ENCODE peak calls at places on chromosomes 5 and 9, in six cellular contexts. V is IMR-90, T is neuronal stem cell, A is trophoblast cell, X is mesenchymal stem cell, I is H1. M is an unnamed sample.

GRCh38 chr5:78065663-78066062 is 228.8 kb downstream of the AP3B1 start:
- DNase-seq in X (no peak), I (peak), A (peak), V (no peak), T (no peak), M (peak)

GRCh38 chr9:127222388-127223095 is 42.0 kb upstream of the GARNL3 start:
- DNase-seq in V (no peak), I (no peak), X (no peak), A (no peak), T (no peak), M (no peak)

GRCh38 chr9:115590016-115590415 is 472.1 kb upstream of the TNC start:
- DNase-seq in I (no peak), T (no peak), A (no peak), V (peak), X (peak), M (no peak)

GRCh38 chr9:101428909-101429308 is 6.7 kb downstream of the ALDOB start:
- DNase-seq in T (no peak), X (no peak), I (no peak), V (no peak), A (no peak), M (no peak)

GRCh38 chr5:32100230-32100629 is 73.9 kb downstream of the GOLPH3 start:
- DNase-seq in X (peak), A (no peak), T (no peak), I (peak), V (no peak), M (peak)

GRCh38 chr5:85921590-85921989 is 696.2 kb upstream of the COX7C start:
- DNase-seq in I (no peak), T (no peak), A (no peak), X (no peak), V (no peak), M (peak)

GRCh38 chr9:16870606-16871357 is at the start of gene BNC2:
- DNase-seq in T (peak), A (peak), I (peak), V (peak), X (peak), M (peak)

GRCh38 chr9:29285818-29286217 is 1712.5 kb upstream of the C9orf72 start:
- DNase-seq in V (no peak), A (no peak), T (no peak), I (no peak), X (no peak), M (peak)

GRCh38 chr5:40834391-40834848 is 602 bp downstream of the RPL37 start:
- DNase-seq in V (peak), A (peak), X (peak), T (no peak), I (no peak), M (peak)

GRCh38 chr5:107474724-107475489 is 195.8 kb downstream of the EFNA5 start:
- DNase-seq in I (no peak), V (peak), A (peak), X (peak), T (no peak), M (peak)

GRCh38 chr5:172114875-172115422 is 73.1 kb downstream of the STK10 start:
- DNase-seq in X (no peak), T (no peak), I (no peak), A (peak), V (no peak), M (no peak)

GRCh38 chr5:78550891-78551290 is 97.7 kb downstream of the LHFPL2 start:
- DNase-seq in I (no peak), X (peak), T (no peak), A (no peak), V (peak), M (no peak)

GRCh38 chr5:115586525-115587146 is 15.6 kb downstream of the TICAM2 start:
- DNase-seq in X (peak), V (peak), I (no peak), A (peak), T (no peak), M (no peak)

GRCh38 chr5:113250341-113250953 is 184.3 kb downstream of the TSSK1B start:
- DNase-seq in X (peak), V (peak), I (no peak), A (no peak), T (no peak), M (no peak)

GRCh38 chr9:93697352-93698139 is 121.2 kb downstream of the PHF2 start:
- DNase-seq in V (no peak), I (no peak), A (no peak), X (no peak), T (no peak), M (no peak)

GRCh38 chr5:175288048-175288621 is 155.8 kb downstream of the DRD1 start:
- DNase-seq in V (peak), X (no peak), I (no peak), T (no peak), A (peak), M (peak)

GRCh38 chr9:101711330-101711941 is 27.0 kb downstream of the GRIN3A start:
- DNase-seq in A (peak), V (no peak), X (no peak), I (peak), T (no peak), M (peak)

GRCh38 chr5:27908341-27908740 is 870.0 kb upstream of the CDH9 start:
- DNase-seq in A (peak), I (no peak), T (no peak), V (no peak), X (no peak), M (peak)

GRCh38 chr5:179927834-179928233 is 20.1 kb upstream of the TBC1D9B start:
- DNase-seq in X (no peak), I (peak), A (peak), V (no peak), T (no peak), M (no peak)

GRCh38 chr9:129176786-129177442 is 1.1 kb downstream of the IER5L start:
- DNase-seq in A (peak), V (peak), X (peak), I (peak), T (no peak), M (no peak)

GRCh38 chr9:12426198-12426864 is 266.9 kb upstream of the TYRP1 start:
- DNase-seq in X (peak), A (peak), T (peak), V (no peak), I (peak), M (peak)

GRCh38 chr9:23841304-23841703 is 15.3 kb upstream of the ELAVL2 start:
- DNase-seq in X (no peak), V (no peak), A (no peak), I (no peak), T (no peak), M (peak)

GRCh38 chr5:26805076-26805475 is 233.3 kb downstream of the CDH9 start:
- DNase-seq in I (no peak), T (no peak), A (no peak), X (no peak), V (no peak), M (peak)

GRCh38 chr5:7250004-7250403 is 145.9 kb upstream of the ADCY2 start:
- DNase-seq in V (no peak), A (no peak), T (no peak), X (no peak), I (no peak), M (no peak)

GRCh38 chr5:137699291-137700281 is 36.3 kb downstream of the KLHL3 start:
- DNase-seq in T (no peak), A (no peak), V (peak), I (no peak), X (no peak), M (peak)

GRCh38 chr9:81819859-81820546 is 108.2 kb upstream of the SPATA31D4 start:
- DNase-seq in T (peak), V (peak), I (no peak), A (no peak), X (no peak), M (no peak)

GRCh38 chr9:108665856-108666784 is 189.7 kb downstream of the ACTL7B start:
- DNase-seq in V (peak), I (no peak), A (peak), X (no peak), T (no peak), M (no peak)

GRCh38 chr5:176929654-176930053 is 30.5 kb upstream of the HK3 start:
- DNase-seq in T (no peak), A (peak), X (no peak), V (no peak), I (no peak), M (peak)

GRCh38 chr9:18490591-18491370 is 16.8 kb downstream of the ADAMTSL1 start:
- DNase-seq in V (peak), T (no peak), X (peak), A (no peak), I (no peak), M (peak)

GRCh38 chr5:79107020-79107796 is 4.4 kb upstream of the BHMT start:
- DNase-seq in T (no peak), A (peak), X (peak), I (no peak), V (peak), M (peak)

GRCh38 chr9:113011911-113012381 is at the start of gene ZNF883:
- DNase-seq in T (peak), A (peak), V (peak), X (peak), I (peak), M (peak)

GRCh38 chr5:128252794-128253193 is 169.2 kb downstream of the SLC12A2 start:
- DNase-seq in V (peak), I (no peak), X (peak), T (no peak), A (no peak), M (no peak)

GRCh38 chr5:34682926-34683623 is 26.9 kb downstream of the RAI14 start:
- DNase-seq in V (peak), T (no peak), I (peak), A (no peak), X (peak), M (no peak)

GRCh38 chr5:130277522-130277921 is 373.3 kb downstream of the CHSY3 start:
- DNase-seq in I (no peak), T (no peak), A (no peak), X (no peak), V (no peak), M (no peak)

GRCh38 chr9:61667559-61668121 is 477.8 kb downstream of the SPATA31A7 start:
- DNase-seq in T (no peak), X (no peak), I (no peak), A (no peak), V (no peak), M (no peak)

GRCh38 chr5:169695919-169696490 is 58.9 kb downstream of the DOCK2 start:
- DNase-seq in V (peak), A (peak), T (no peak), X (peak), I (no peak), M (no peak)

GRCh38 chr5:91390268-91390667 is 7.2 kb upstream of the ARRDC3 start:
- DNase-seq in T (no peak), V (no peak), A (peak), X (no peak), I (no peak), M (no peak)

GRCh38 chr5:151617383-151617840 is 26.3 kb upstream of the FAT2 start:
- DNase-seq in T (no peak), A (no peak), V (no peak), X (no peak), I (no peak), M (no peak)

GRCh38 chr5:172093559-172093958 is 87.1 kb upstream of the FBXW11 start:
- DNase-seq in X (no peak), V (no peak), A (no peak), T (no peak), I (no peak), M (no peak)

DNA sequence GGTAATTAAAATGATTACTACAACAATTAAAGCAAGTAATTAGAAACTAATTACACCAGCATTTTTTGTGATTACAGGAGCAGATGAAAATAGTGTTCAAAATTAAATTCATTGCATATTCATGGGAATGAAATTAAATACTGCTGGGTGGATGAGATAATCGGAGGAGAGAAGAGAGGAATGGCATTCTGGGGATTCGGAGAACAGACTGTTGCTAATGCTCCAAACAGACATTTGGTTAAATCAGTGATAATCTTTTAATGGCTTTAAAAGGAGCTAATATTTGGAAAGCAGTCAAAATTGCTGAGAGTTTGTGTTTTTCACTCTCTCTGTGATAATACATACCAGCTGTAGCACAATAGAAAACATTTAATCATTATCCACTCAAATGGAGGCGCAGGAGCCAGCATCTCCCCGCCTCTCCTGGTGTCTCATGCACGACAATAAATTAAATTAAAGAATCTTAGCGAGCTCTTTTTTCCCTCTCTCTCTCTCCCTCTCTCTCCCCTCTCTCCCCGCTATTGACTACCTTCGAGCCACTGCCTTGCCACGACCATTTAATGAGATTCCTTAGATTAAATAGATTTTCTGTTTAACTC is 268.7 kb upstream of the MVB12B start:
- DNase-seq in V (no peak), A (no peak), T (no peak), X (no peak), I (no peak), M (no peak)
- H3K4me3 ChIP-seq in V (no peak), A (no peak), T (no peak), X (no peak), I (no peak), M (no peak)

GRCh38 chr9:27572918-27573698 is at the start of gene C9orf72:
- DNase-seq in V (peak), A (peak), T (no peak), X (peak), I (peak), M (peak)
- H2BK5ac ChIP-seq in V (peak), A (peak), T (peak), X (no peak), I (peak), M (no peak)

GRCh38 chr9:34145165-34145564 is 18.7 kb upstream of the DCAF12 start:
- DNase-seq in A (no peak), V (peak), T (no peak), I (no peak), X (peak), M (peak)

GRCh38 chr9:34139477-34140146 is 13.1 kb upstream of the DCAF12 start:
- DNase-seq in V (peak), X (peak), A (no peak), T (no peak), I (no peak), M (peak)

GRCh38 chr9:34140853-34141252 is 14.4 kb upstream of the DCAF12 start:
- DNase-seq in X (no peak), I (no peak), T (no peak), A (no peak), V (no peak), M (no peak)

GRCh38 chr9:34143116-34143515 is 16.6 kb upstream of the DCAF12 start:
- DNase-seq in A (no peak), T (no peak), I (no peak), V (no peak), X (no peak), M (no peak)
- H3K4me3 ChIP-seq in A (no peak), T (no peak), I (no peak), V (no peak), X (no peak), M (no peak)

DNA sequence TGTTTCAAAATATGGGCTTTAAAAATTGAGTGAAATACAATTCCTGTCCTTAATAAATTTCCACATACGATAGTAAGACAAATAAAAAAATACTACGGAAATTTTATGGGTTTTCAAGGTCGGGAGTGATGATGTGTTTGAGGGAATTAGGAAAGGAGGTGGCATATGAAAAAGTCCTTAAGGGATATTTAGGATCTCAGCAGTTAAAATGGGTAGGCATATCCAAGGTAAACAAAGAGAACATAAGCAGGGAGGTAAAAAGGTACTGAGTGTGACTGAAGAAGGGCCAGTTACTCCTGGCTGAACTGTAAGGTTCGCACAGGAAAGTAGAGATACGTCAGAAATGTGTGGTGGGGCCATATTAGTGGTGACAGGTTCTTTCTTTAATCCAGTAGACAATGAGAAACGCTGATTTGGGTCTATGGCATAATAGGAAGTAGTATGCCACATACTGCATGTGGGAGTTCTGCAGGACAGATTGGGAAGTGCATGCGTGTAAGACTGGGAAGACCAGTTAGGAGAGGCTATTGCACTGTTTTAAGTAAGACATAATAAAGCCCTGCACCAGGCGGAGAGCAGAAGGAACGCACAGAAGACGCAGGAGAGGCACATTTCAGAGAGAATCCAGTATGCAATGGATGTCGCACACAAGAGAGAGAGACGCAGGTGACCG is 932 bp upstream of the HMGCR start:
- DNase-seq in A (peak), V (peak), T (peak), X (peak), I (no peak), M (peak)
- H2BK5ac ChIP-seq in A (peak), V (no peak), T (peak), X (no peak), I (peak), M (peak)

DNA sequence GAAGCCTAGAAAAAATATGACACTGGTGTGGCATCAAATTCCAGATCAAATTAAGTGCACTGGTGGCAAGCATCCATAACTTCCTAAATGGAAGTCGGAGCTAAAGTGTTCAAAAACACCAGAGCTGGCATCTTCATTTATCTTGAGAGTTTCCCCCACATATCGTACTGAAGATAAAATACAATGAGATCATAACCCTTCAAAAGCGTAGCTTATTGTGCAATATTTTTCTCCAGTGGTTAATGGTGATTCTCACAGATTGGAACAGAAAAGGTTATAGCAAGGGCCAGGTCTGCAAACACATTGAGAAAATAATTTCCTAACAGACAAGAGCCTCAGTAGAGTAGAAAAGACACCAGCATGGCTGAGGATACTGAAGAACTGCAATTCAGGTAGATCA is 147.6 kb downstream of the SEMA5A start:
- DNase-seq in A (no peak), X (peak), T (no peak), I (no peak), V (no peak), M (no peak)
- H3K4me3 ChIP-seq in A (no peak), X (no peak), T (no peak), I (no peak), V (no peak), M (no peak)

GRCh38 chr9:137666505-137666809 is 47.7 kb downstream of the EHMT1 start:
- DNase-seq in X (no peak), V (no peak), I (no peak), A (no peak), T (no peak), M (no peak)
- H2BK5ac ChIP-seq in X (no peak), V (no peak), I (peak), A (no peak), T (no peak), M (peak)

GRCh38 chr9:117704024-117704575 is at the start of gene TLR4:
- DNase-seq in V (no peak), T (peak), A (peak), X (peak), I (no peak), M (peak)

GRCh38 chr9:117707561-117707960 is 3.4 kb downstream of the TLR4 start:
- DNase-seq in A (no peak), T (no peak), X (peak), V (no peak), I (no peak), M (no peak)

GRCh38 chr9:117705386-117705785 is 1.2 kb downstream of the TLR4 start:
- DNase-seq in T (no peak), V (no peak), A (no peak), I (no peak), X (peak), M (no peak)

GRCh38 chr9:117704597-117704996 is 394 bp downstream of the TLR4 start:
- DNase-seq in X (no peak), A (no peak), V (no peak), T (no peak), I (no peak), M (no peak)

GRCh38 chr9:117706421-117707150 is 2.4 kb downstream of the TLR4 start:
- DNase-seq in I (no peak), V (no peak), T (no peak), A (no peak), X (peak), M (no peak)
- H3K4me3 ChIP-seq in I (no peak), V (no peak), T (no peak), A (no peak), X (peak), M (no peak)

DNA sequence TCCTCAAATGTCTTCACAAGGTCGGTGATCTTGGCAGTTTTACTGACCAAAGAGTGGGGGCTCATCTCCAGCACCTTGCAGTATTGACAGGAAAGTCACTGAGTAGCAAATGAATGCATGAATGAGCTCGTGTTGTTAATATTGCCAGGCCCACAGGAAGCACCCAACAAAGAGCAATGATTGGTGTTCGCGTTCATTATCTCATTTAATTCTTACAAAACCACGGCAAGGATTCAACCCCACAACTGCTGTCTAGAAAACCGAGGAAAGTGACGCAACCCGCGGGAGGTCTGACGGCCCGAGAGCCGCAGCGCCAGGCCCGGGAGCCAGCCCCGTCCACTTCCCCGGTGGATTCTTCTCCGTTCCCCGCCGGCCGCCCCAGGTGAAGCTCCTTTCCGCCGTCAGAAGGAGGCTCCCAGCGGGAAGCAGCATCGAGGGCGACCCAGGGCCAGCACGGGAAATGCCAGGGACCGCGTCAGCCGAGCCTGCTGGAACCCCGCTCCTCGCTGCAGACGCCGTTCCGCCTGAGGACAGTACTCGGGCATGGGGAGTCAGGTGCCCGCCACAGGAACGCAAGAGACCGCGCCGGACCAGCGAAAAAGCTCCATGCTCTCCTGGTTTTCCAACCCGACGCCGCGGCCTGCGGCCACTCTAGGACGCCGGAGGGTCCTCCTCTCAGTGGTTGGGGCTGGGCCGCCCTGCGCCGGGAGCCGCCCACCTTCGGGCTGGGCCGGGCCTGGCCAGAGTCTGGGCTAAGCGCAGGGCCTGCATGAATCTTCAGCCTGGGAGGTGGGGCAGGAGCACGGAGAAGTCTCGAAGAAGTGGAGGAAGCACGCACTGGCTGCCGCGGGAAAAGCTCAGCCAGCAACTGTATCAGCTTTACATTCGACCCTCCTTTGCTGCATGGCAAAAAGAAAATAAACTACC is 19.8 kb upstream of the FER start:
- DNase-seq in A (peak), V (peak), I (peak), T (peak), X (peak), M (peak)
- H2BK5ac ChIP-seq in A (peak), V (peak), I (peak), T (peak), X (peak), M (peak)